ENCODE peak calls at places on chromosomes 4 and X, in six cellular contexts. One of them, this sample, is unnamed.

GRCh38 chr4:27278615-27279014 is 418.0 kb downstream of the STIM2 start:
- DNase-seq in NT2/D1: peak; percentile 52
- DNase-seq in cardiac muscle cell: peak; percentile 68
- DNase-seq in breast epithelium: no peak
- DNase-seq in A549: no peak
- DNase-seq in GM23248: peak; percentile 49
- DNase-seq in this sample: peak; percentile 18

GRCh38 chr4:181520790-181521189 is 722.4 kb upstream of the TENM3 start:
- DNase-seq in cardiac muscle cell: no peak
- DNase-seq in GM23248: no peak
- DNase-seq in breast epithelium: no peak
- DNase-seq in A549: no peak
- DNase-seq in NT2/D1: no peak
- DNase-seq in this sample: no peak

GRCh38 chr4:122603156-122603574 is 17.7 kb downstream of the IL21 start:
- DNase-seq in cardiac muscle cell: no peak
- DNase-seq in NT2/D1: no peak
- DNase-seq in breast epithelium: no peak
- DNase-seq in GM23248: no peak
- DNase-seq in A549: no peak
- DNase-seq in this sample: no peak

GRCh38 chr4:1033840-1034551 is 22.6 kb downstream of the FGFRL1 start:
- DNase-seq in cardiac muscle cell: no peak
- DNase-seq in NT2/D1: no peak
- DNase-seq in GM23248: peak; percentile 89
- DNase-seq in A549: no peak
- DNase-seq in breast epithelium: no peak
- DNase-seq in this sample: no peak

GRCh38 chr4:7194251-7195137 is 2.2 kb downstream of the SORCS2 start:
- DNase-seq in GM23248: peak; percentile 65
- DNase-seq in cardiac muscle cell: peak; percentile 54
- DNase-seq in breast epithelium: peak; percentile 37
- DNase-seq in A549: peak; percentile 40
- DNase-seq in NT2/D1: no peak
- DNase-seq in this sample: no peak

GRCh38 chr4:38669233-38669632 is 5.2 kb downstream of the KLF3 start:
- DNase-seq in breast epithelium: no peak
- DNase-seq in cardiac muscle cell: no peak
- DNase-seq in NT2/D1: no peak
- DNase-seq in GM23248: peak; percentile 38
- DNase-seq in A549: no peak
- DNase-seq in this sample: no peak

GRCh38 chrX:35670894-35671293 is 127.2 kb upstream of the MAGEB16 start:
- DNase-seq in cardiac muscle cell: no peak
- DNase-seq in breast epithelium: no peak
- DNase-seq in A549: no peak
- DNase-seq in NT2/D1: no peak
- DNase-seq in GM23248: no peak
- DNase-seq in this sample: no peak

GRCh38 chrX:153460826-153461225 is 9.6 kb downstream of the HAUS7 start:
- DNase-seq in cardiac muscle cell: peak; percentile 63
- DNase-seq in A549: peak; percentile 67
- DNase-seq in NT2/D1: no peak
- DNase-seq in GM23248: peak; percentile 56
- DNase-seq in breast epithelium: no peak
- DNase-seq in this sample: no peak

GRCh38 chrX:40504801-40505605 is 75.8 kb upstream of the ATP6AP2 start:
- DNase-seq in NT2/D1: peak; percentile 30
- DNase-seq in breast epithelium: no peak
- DNase-seq in GM23248: peak; percentile 69
- DNase-seq in cardiac muscle cell: no peak
- DNase-seq in A549: no peak
- DNase-seq in this sample: no peak

GRCh38 chr4:2982012-2982411 is 18.6 kb downstream of the GRK4 start:
- DNase-seq in NT2/D1: no peak
- DNase-seq in breast epithelium: no peak
- DNase-seq in GM23248: no peak
- DNase-seq in cardiac muscle cell: no peak
- DNase-seq in A549: no peak
- DNase-seq in this sample: no peak

GRCh38 chrX:147838465-147839131 is 73.1 kb upstream of the FMR1 start:
- DNase-seq in breast epithelium: no peak
- DNase-seq in cardiac muscle cell: no peak
- DNase-seq in A549: no peak
- DNase-seq in GM23248: peak; percentile 21
- DNase-seq in NT2/D1: peak; percentile 0
- DNase-seq in this sample: no peak

GRCh38 chr4:5365071-5366008 is 314.1 kb downstream of the STK32B start:
- DNase-seq in A549: peak; percentile 54
- DNase-seq in NT2/D1: peak; percentile 51
- DNase-seq in GM23248: peak; percentile 95
- DNase-seq in breast epithelium: no peak
- DNase-seq in cardiac muscle cell: no peak
- DNase-seq in this sample: no peak

DNA sequence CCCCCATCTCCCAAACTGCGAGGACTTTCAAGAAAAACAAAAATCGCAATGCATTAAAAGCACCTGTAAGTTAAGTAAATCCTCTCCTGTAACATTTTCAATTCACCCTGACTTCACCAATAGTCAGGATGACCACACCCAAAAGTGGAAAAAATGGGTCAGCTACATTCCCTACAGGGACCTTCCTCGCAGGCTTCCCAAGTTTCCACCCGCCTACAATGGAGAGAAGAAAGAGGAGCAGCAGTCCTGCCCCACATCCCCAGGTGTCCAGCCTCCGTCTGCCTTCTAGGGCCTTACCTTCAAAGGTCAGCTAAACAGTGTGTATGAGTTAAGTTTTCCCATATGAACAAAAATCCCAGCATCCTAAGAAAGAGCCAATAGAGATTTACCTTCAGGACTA is 12.6 kb downstream of the IRF2 start:
- DNase-seq in A549: no peak
- DNase-seq in breast epithelium: no peak
- DNase-seq in NT2/D1: no peak
- DNase-seq in GM23248: no peak
- DNase-seq in cardiac muscle cell: no peak
- DNase-seq in this sample: no peak
- H3K4me1 ChIP-seq in A549: no peaks in the 10 kb centered on the region
- H3K4me1 ChIP-seq in breast epithelium: no peaks in the 10 kb centered on the region
- H3K4me1 ChIP-seq in NT2/D1: no peaks in the 10 kb centered on the region
- H3K4me1 ChIP-seq in GM23248: peaks cover 31% of the 10 kb centered on the region
- H3K4me1 ChIP-seq in cardiac muscle cell: peaks cover 2% of the 10 kb centered on the region
- H3K4me1 ChIP-seq in this sample: peaks cover 1% of the 10 kb centered on the region

GRCh38 chrX:102154900-102155805 is 624 bp downstream of the BEX5 start:
- DNase-seq in A549: no peak
- DNase-seq in NT2/D1: no peak
- DNase-seq in cardiac muscle cell: peak; percentile 6
- DNase-seq in GM23248: peak; percentile 8
- DNase-seq in breast epithelium: no peak
- DNase-seq in this sample: no peak

GRCh38 chrX:102155806-102156179 is at the start of gene BEX5:
- DNase-seq in GM23248: peak; percentile 54
- DNase-seq in breast epithelium: no peak
- DNase-seq in A549: no peak
- DNase-seq in NT2/D1: peak; percentile 58
- DNase-seq in cardiac muscle cell: peak; percentile 80
- DNase-seq in this sample: peak; percentile 50

DNA sequence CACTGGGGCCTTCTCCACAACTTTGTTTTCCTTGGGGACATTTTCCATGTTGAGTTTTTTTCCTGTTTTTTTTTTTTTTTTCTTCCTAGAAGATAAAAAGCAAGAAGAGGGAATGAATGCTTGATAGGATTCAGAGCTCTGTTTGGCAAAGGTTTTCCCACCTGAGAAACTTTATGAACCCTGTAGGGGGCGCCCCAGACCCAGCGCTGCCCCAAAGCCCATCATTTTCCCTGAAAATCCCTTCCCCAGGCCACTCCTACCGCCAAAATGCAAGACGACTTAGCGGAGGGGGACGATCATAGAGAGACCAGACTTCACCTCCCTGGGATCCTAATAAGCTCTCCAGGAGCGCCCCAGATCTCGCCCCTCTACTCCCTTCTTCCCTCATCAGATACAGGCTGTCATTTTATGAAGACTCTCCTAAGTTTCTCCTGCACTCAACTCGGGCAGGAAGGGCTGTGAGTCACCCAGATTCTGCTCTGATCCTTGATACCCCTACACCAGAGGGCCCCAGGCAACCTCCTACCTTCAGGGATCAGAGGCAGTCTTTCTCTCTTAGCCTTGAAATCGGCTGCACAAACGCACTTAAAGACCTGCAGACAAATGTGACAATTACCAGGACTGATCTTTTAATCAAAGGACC is 1.4 kb downstream of the BEX5 start:
- DNase-seq in cardiac muscle cell: peak; percentile 5
- DNase-seq in NT2/D1: no peak
- DNase-seq in GM23248: no peak
- DNase-seq in breast epithelium: no peak
- DNase-seq in A549: no peak
- DNase-seq in this sample: no peak
- H3K4me3 ChIP-seq in cardiac muscle cell: no peak overlapping the region
- H3K4me3 ChIP-seq in NT2/D1: peak overlapping the region; percentile 65
- H3K4me3 ChIP-seq in GM23248: no peak overlapping the region
- H3K4me3 ChIP-seq in breast epithelium: no peak overlapping the region
- H3K4me3 ChIP-seq in A549: no peak overlapping the region
- H3K4me3 ChIP-seq in this sample: no peak overlapping the region

DNA sequence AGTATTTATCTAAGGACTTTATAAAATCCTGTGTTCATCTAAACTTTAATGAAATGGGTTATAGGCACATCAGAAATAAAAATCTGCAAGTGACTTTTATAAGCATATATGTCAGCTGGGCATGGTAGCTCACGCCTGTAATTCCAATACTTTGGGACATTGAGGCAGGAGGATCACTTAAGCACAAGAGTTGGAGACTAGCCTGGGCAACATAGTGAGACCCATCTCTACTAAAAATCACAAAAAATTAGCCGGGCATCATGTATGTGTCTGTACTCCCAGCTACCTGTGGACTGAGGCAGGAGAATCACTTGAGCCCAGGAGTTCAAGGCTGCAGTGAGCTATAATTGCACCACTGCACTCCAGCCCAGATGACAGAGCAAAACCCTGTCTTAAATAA is 20.9 kb downstream of the TBC1D9 start:
- DNase-seq in breast epithelium: no peak
- DNase-seq in A549: no peak
- DNase-seq in cardiac muscle cell: no peak
- DNase-seq in NT2/D1: no peak
- DNase-seq in GM23248: no peak
- DNase-seq in this sample: no peak
- H3K4me1 ChIP-seq in breast epithelium: no peaks in the 10 kb centered on the region
- H3K4me1 ChIP-seq in A549: peaks cover 8% of the 10 kb centered on the region
- H3K4me1 ChIP-seq in cardiac muscle cell: peaks cover 11% of the 10 kb centered on the region
- H3K4me1 ChIP-seq in NT2/D1: no peaks in the 10 kb centered on the region
- H3K4me1 ChIP-seq in GM23248: peaks cover 16% of the 10 kb centered on the region
- H3K4me1 ChIP-seq in this sample: no peaks in the 10 kb centered on the region

GRCh38 chrX:120308959-120309872 is 2.0 kb downstream of the TMEM255A start:
- DNase-seq in NT2/D1: peak; percentile 68
- DNase-seq in A549: peak; percentile 36
- DNase-seq in breast epithelium: peak; percentile 56
- DNase-seq in GM23248: peak; percentile 23
- DNase-seq in cardiac muscle cell: peak; percentile 78
- DNase-seq in this sample: no peak
- H3K4me3 ChIP-seq in NT2/D1: peak overlapping the region; percentile 51
- H3K4me3 ChIP-seq in A549: peak overlapping the region; percentile 32
- H3K4me3 ChIP-seq in breast epithelium: peak overlapping the region; percentile 31
- H3K4me3 ChIP-seq in GM23248: no peak overlapping the region
- H3K4me3 ChIP-seq in cardiac muscle cell: peak overlapping the region; percentile 40
- H3K4me3 ChIP-seq in this sample: peak overlapping the region; percentile 35

GRCh38 chr4:73251384-73251783 is 7.2 kb downstream of the ANKRD17 start:
- DNase-seq in A549: no peak
- DNase-seq in cardiac muscle cell: no peak
- DNase-seq in GM23248: peak; percentile 61
- DNase-seq in NT2/D1: no peak
- DNase-seq in breast epithelium: no peak
- DNase-seq in this sample: no peak
- H3K4me1 ChIP-seq in A549: peaks cover 10% of the 10 kb centered on the region
- H3K4me1 ChIP-seq in cardiac muscle cell: peaks cover 11% of the 10 kb centered on the region
- H3K4me1 ChIP-seq in GM23248: peaks cover 41% of the 10 kb centered on the region
- H3K4me1 ChIP-seq in NT2/D1: no peaks in the 10 kb centered on the region
- H3K4me1 ChIP-seq in breast epithelium: no peaks in the 10 kb centered on the region
- H3K4me1 ChIP-seq in this sample: no peaks in the 10 kb centered on the region

GRCh38 chrX:17560385-17560784 is 176.9 kb upstream of the SCML1 start:
- DNase-seq in A549: no peak
- DNase-seq in breast epithelium: no peak
- DNase-seq in NT2/D1: no peak
- DNase-seq in GM23248: no peak
- DNase-seq in cardiac muscle cell: no peak
- DNase-seq in this sample: no peak
- H3K4me3 ChIP-seq in A549: no peak overlapping the region
- H3K4me3 ChIP-seq in breast epithelium: no peak overlapping the region
- H3K4me3 ChIP-seq in NT2/D1: no peak overlapping the region
- H3K4me3 ChIP-seq in GM23248: no peak overlapping the region
- H3K4me3 ChIP-seq in cardiac muscle cell: no peak overlapping the region
- H3K4me3 ChIP-seq in this sample: no peak overlapping the region

DNA sequence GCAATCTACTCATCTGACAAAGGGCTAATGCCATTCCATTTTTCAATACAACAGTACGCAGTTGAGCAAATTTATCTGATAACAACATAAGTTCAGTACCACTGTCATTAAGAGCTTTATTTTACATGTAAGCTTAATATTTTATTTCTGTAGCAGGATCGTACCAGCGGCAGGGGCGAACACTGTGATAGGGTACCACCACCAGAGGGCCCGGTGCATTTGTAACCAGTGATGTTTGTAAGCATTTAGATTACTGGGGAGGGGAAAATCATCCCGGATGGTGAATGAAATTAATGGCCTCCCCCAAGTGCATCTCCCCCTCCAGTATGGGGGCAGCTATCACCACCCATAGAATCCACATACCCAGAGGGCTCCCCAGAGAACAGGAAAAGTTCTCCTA is 179.0 kb downstream of the ADGRA3 start:
- DNase-seq in breast epithelium: no peak
- DNase-seq in NT2/D1: no peak
- DNase-seq in A549: no peak
- DNase-seq in cardiac muscle cell: no peak
- DNase-seq in GM23248: no peak
- DNase-seq in this sample: no peak
- H3K4me1 ChIP-seq in breast epithelium: no peaks in the 10 kb centered on the region
- H3K4me1 ChIP-seq in NT2/D1: no peaks in the 10 kb centered on the region
- H3K4me1 ChIP-seq in A549: no peaks in the 10 kb centered on the region
- H3K4me1 ChIP-seq in cardiac muscle cell: peaks cover 7% of the 10 kb centered on the region
- H3K4me1 ChIP-seq in GM23248: no peaks in the 10 kb centered on the region
- H3K4me1 ChIP-seq in this sample: no peaks in the 10 kb centered on the region

This sample was measured in iPS DF 6.9.